ENCODE peak calls at places on chromosomes 11 and 22, in nine cellular contexts. Z is fibroblast of pulmonary artery; D is psoas muscle; F is RWPE1; G is GM23338; P is HEK293T; N is activated CD4-positive, alpha-beta T cell treated with anti-CD3 and anti-CD28 coated beads for 36 hours; L is fibroblast of the aortic adventitia; O is adrenal gland. K is an unnamed sample.
A peak's percentile ranks its signal among the peaks of the same experiment; 100 is the strongest.

GRCh38 chr22:30250039-30250565 is 3.5 kb upstream of the LIF start:
- DNase-seq in F (no peak), Z (no peak), D (no peak), P (no peak), O (no peak), N (no peak), G (no peak), L (no peak), K (no peak)

GRCh38 chr11:67482275-67482735 is 521 bp upstream of the AIP start:
- DNase-seq in F (peak; percentile 14), G (no peak), Z (no peak), P (no peak), O (no peak), N (no peak), L (no peak), D (no peak), K (no peak)

GRCh38 chr22:24076091-24076867 is 65.2 kb downstream of the CABIN1 start:
- DNase-seq in F (peak; percentile 2), P (no peak), N (no peak), L (no peak), D (no peak), G (no peak), Z (no peak), O (no peak), K (no peak)

GRCh38 chr11:41522391-41522790 is 62.9 kb upstream of the LRRC4C start:
- DNase-seq in O (no peak), P (no peak), N (no peak), L (peak; percentile 51), F (no peak), D (no peak), G (no peak), Z (peak; percentile 5), K (no peak)

GRCh38 chr11:64747961-64748715 is 4.2 kb upstream of the RASGRP2 start:
- DNase-seq in F (no peak), O (no peak), P (no peak), Z (no peak), N (no peak), L (peak; percentile 70), G (no peak), D (peak; percentile 39), K (no peak)

GRCh38 chr22:33931406-33931805 is 11.1 kb upstream of the LARGE1 start:
- DNase-seq in G (no peak), F (no peak), Z (no peak), N (no peak), P (no peak), O (no peak), L (no peak), D (no peak), K (no peak)

GRCh38 chr11:72295471-72295870 is 51.5 kb upstream of the PHOX2A start:
- DNase-seq in O (no peak), D (no peak), P (no peak), Z (no peak), L (no peak), N (no peak), F (no peak), G (no peak), K (no peak)

GRCh38 chr11:118010738-118011461 is 24.7 kb downstream of the IL10RA start:
- DNase-seq in L (no peak), O (peak; percentile 60), P (no peak), Z (no peak), D (peak; percentile 66), G (no peak), F (no peak), N (no peak), K (no peak)

GRCh38 chr11:19073454-19074415 is 13.2 kb upstream of the MRGPRX2 start:
- DNase-seq in O (no peak), L (no peak), F (no peak), D (no peak), P (no peak), N (no peak), G (peak; percentile 65), Z (no peak), K (no peak)

GRCh38 chr22:30582788-30583575 is 8.5 kb upstream of the GAL3ST1 start:
- DNase-seq in L (no peak), Z (no peak), N (no peak), F (no peak), G (no peak), P (no peak), O (no peak), D (no peak), K (no peak)

GRCh38 chr11:554824-555499 is 5.6 kb downstream of the LMNTD2 start:
- DNase-seq in D (peak; percentile 79), G (peak; percentile 96), L (no peak), F (no peak), O (no peak), Z (peak; percentile 40), P (peak; percentile 87), N (peak; percentile 87), K (peak; percentile 70)

GRCh38 chr11:30128269-30128932 is 102.4 kb upstream of the FSHB start:
- DNase-seq in G (peak; percentile 68), Z (peak; percentile 72), N (no peak), D (no peak), F (peak; percentile 53), L (peak; percentile 43), O (peak; percentile 41), P (peak; percentile 33), K (no peak)

GRCh38 chr11:75867778-75868374 is 52.9 kb downstream of the UVRAG start:
- DNase-seq in F (peak; percentile 50), Z (peak; percentile 74), P (peak; percentile 35), L (peak; percentile 77), N (peak; percentile 53), O (peak; percentile 66), G (peak; percentile 77), D (no peak), K (no peak)

GRCh38 chr11:122360875-122361274 is 244.9 kb upstream of the BLID start:
- DNase-seq in D (no peak), O (no peak), Z (no peak), N (no peak), F (no peak), L (no peak), G (no peak), P (no peak), K (no peak)

GRCh38 chr11:44727373-44728084 is 767 bp downstream of the TSPAN18 start:
- DNase-seq in Z (peak; percentile 75), N (peak; percentile 87), D (peak; percentile 88), O (peak; percentile 85), L (peak; percentile 61), P (peak; percentile 93), G (peak; percentile 89), F (peak; percentile 85), K (peak; percentile 80)

GRCh38 chr11:18235394-18235926 is 1.1 kb downstream of the SAA4 start:
- DNase-seq in N (no peak), D (no peak), Z (no peak), G (no peak), O (no peak), L (no peak), F (no peak), P (no peak), K (no peak)

GRCh38 chr22:38034278-38034882 is 22.8 kb upstream of the PICK1 start:
- DNase-seq in G (peak; percentile 84), F (peak; percentile 79), P (peak; percentile 63), Z (peak; percentile 93), O (peak; percentile 89), D (peak; percentile 79), L (peak; percentile 91), N (no peak), K (no peak)

GRCh38 chr11:116696381-116696941 is 76.3 kb downstream of the BUD13 start:
- DNase-seq in O (no peak), Z (no peak), G (no peak), N (peak; percentile 21), D (no peak), L (no peak), P (no peak), F (no peak), K (no peak)

GRCh38 chr11:10192036-10192435 is 102.0 kb downstream of the SBF2 start:
- DNase-seq in F (no peak), N (no peak), D (no peak), L (peak; percentile 63), Z (no peak), G (no peak), O (no peak), P (no peak), K (no peak)

GRCh38 chr11:115476463-115477286 is 27.5 kb downstream of the CADM1 start:
- DNase-seq in L (no peak), N (no peak), Z (no peak), D (no peak), O (no peak), P (peak; percentile 31), G (no peak), F (no peak), K (no peak)

GRCh38 chr22:41531736-41532477 is 12.4 kb downstream of the POLR3H start:
- DNase-seq in O (no peak), P (no peak), N (no peak), Z (no peak), L (no peak), F (no peak), D (no peak), G (no peak), K (no peak)

GRCh38 chr11:107359701-107360100 is 97.9 kb downstream of the CWF19L2 start:
- DNase-seq in Z (peak; percentile 7), P (no peak), L (no peak), N (no peak), D (no peak), O (no peak), G (peak; percentile 35), F (no peak), K (no peak)

GRCh38 chr22:31378123-31378522 is 21.3 kb upstream of the DRG1 start:
- DNase-seq in O (peak; percentile 33), G (no peak), P (no peak), Z (peak; percentile 89), L (peak; percentile 94), F (no peak), N (no peak), D (no peak), K (no peak)

GRCh38 chr22:44935724-44936123 is 74.1 kb downstream of the PHF21B start:
- DNase-seq in O (no peak), P (no peak), G (no peak), L (no peak), Z (no peak), D (no peak), N (no peak), F (no peak), K (no peak)

GRCh38 chr11:36702330-36703054 is 104.5 kb upstream of the RAG2 start:
- DNase-seq in F (peak; percentile 78), Z (peak; percentile 75), O (peak; percentile 40), D (no peak), G (peak; percentile 85), P (peak; percentile 72), L (peak; percentile 84), N (peak; percentile 10), K (no peak)

GRCh38 chr11:72237112-72237931 is 6.7 kb downstream of the PHOX2A start:
- DNase-seq in Z (no peak), L (no peak), D (no peak), F (no peak), P (no peak), N (no peak), O (no peak), G (no peak), K (no peak)

GRCh38 chr11:10310301-10310841 is 5.5 kb downstream of the ADM start:
- DNase-seq in Z (peak; percentile 38), N (no peak), P (no peak), F (no peak), L (peak; percentile 40), O (no peak), G (no peak), D (no peak), K (no peak)

GRCh38 chr22:20031732-20032406 is 11.0 kb downstream of the TANGO2 start:
- DNase-seq in F (peak; percentile 49), D (no peak), O (no peak), Z (no peak), N (peak; percentile 48), P (no peak), L (no peak), G (peak; percentile 46), K (no peak)

GRCh38 chr22:17797721-17798559 is 23.7 kb upstream of the BID start:
- DNase-seq in Z (no peak), P (no peak), N (no peak), D (no peak), L (no peak), F (no peak), G (no peak), O (no peak), K (no peak)

GRCh38 chr11:5102246-5102645 is 32.9 kb downstream of the OR52E1 start:
- DNase-seq in O (no peak), P (no peak), F (no peak), G (peak; percentile 23), Z (no peak), D (no peak), N (no peak), L (no peak), K (no peak)

GRCh38 chr11:44191322-44192014 is 96.0 kb downstream of the EXT2 start:
- DNase-seq in L (no peak), F (no peak), G (no peak), N (no peak), Z (no peak), P (no peak), D (no peak), O (no peak), K (no peak)